ENCODE peak calls at places on chromosomes 13 and 19, in seven cellular contexts. I is GM23248; S is gastrocnemius medialis; O is CD8-positive, alpha-beta T cell; W is Peyer's patch; Q is effector memory CD4-positive, alpha-beta T cell; Y is mammary epithelial cell. A is an unnamed sample.

GRCh38 chr19:44807652-44808462 is 1.0 kb upstream of the BCAM start:
- DNase-seq in O (no peak), I (peak; percentile 23), W (no peak), Y (peak; percentile 45), Q (no peak), S (no peak), A (no peak)

GRCh38 chr13:99959538-99960230 is 11.9 kb downstream of the ZIC5 start:
- DNase-seq in I (peak; percentile 37), W (no peak), Y (peak; percentile 23), O (no peak), S (no peak), Q (no peak), A (no peak)

GRCh38 chr19:29431332-29431731 is 94.5 kb upstream of the VSTM2B start:
- DNase-seq in Y (no peak), O (no peak), I (no peak), S (no peak), Q (no peak), W (no peak), A (no peak)

GRCh38 chr13:81247711-81248110 is 906.8 kb upstream of the SPRY2 start:
- DNase-seq in Y (peak; percentile 2), Q (no peak), O (no peak), I (no peak), W (no peak), S (no peak), A (no peak)

GRCh38 chr19:52034051-52034728 is 6.0 kb upstream of the ZNF614 start:
- DNase-seq in O (no peak), I (peak; percentile 41), W (no peak), S (no peak), Y (no peak), Q (no peak), A (no peak)

GRCh38 chr13:114144606-114145244 is 12.3 kb upstream of the RASA3 start:
- DNase-seq in Y (no peak), Q (no peak), S (no peak), I (no peak), W (no peak), O (no peak), A (no peak)

GRCh38 chr19:58275564-58275963 is 3.2 kb upstream of the ZNF8 start:
- DNase-seq in Q (no peak), S (no peak), I (no peak), Y (no peak), W (no peak), O (no peak), A (no peak)

GRCh38 chr19:41998246-41999020 is 4.4 kb upstream of the ATP1A3 start:
- DNase-seq in I (peak; percentile 86), W (no peak), S (no peak), Y (no peak), O (peak; percentile 20), Q (no peak), A (no peak)

GRCh38 chr19:45824041-45824471 is 8.9 kb upstream of the RSPH6A start:
- DNase-seq in Y (peak; percentile 63), O (no peak), W (no peak), Q (no peak), S (no peak), I (no peak), A (no peak)

GRCh38 chr13:77390391-77390790 is 63.5 kb upstream of the MYCBP2 start:
- DNase-seq in Y (no peak), S (peak; percentile 12), O (no peak), W (no peak), I (peak; percentile 18), Q (no peak), A (no peak)

GRCh38 chr13:45356966-45357689 is 16.1 kb upstream of the TPT1 start:
- DNase-seq in Q (no peak), W (no peak), O (no peak), Y (no peak), I (no peak), S (no peak), A (no peak)

GRCh38 chr19:10748924-10749434 is 31.1 kb downstream of the DNM2 start:
- DNase-seq in I (peak; percentile 26), O (no peak), Y (peak; percentile 52), W (peak; percentile 93), S (no peak), Q (no peak), A (no peak)
- H3K27ac ChIP-seq in I (no peak overlapping the region), O (no peak overlapping the region), Y (no peak overlapping the region), W (peak overlapping the region; percentile 8), S (peak overlapping the region; percentile 69), Q (peak overlapping the region; percentile 40), A (peak overlapping the region; percentile 5)

GRCh38 chr13:94093652-94094310 is 385.7 kb downstream of the DCT start:
- DNase-seq in Q (no peak), O (no peak), I (peak; percentile 13), S (no peak), W (no peak), Y (no peak), A (no peak)
- H3K27me3 ChIP-seq in Q (no peaks in the 10 kb centered on the region), O (no peaks in the 10 kb centered on the region), I (no peaks in the 10 kb centered on the region), S (no peaks in the 10 kb centered on the region), W (no peaks in the 10 kb centered on the region), Y (no peaks in the 10 kb centered on the region), A (no peaks in the 10 kb centered on the region)

GRCh38 chr13:42575938-42576337 is 2.0 kb downstream of the TNFSF11 start:
- DNase-seq in I (no peak), S (no peak), O (no peak), Q (no peak), Y (no peak), W (no peak), A (no peak)
- H3K4me3 ChIP-seq in I (no peak overlapping the region), S (no peak overlapping the region), O (no peak overlapping the region), Q (no peak overlapping the region), Y (no peak overlapping the region), W (no peak overlapping the region), A (no peak overlapping the region)

GRCh38 chr13:97226788-97227627 is 4.9 kb downstream of the MBNL2 start:
- DNase-seq in I (peak; percentile 58), Y (no peak), O (peak; percentile 63), S (no peak), Q (peak; percentile 47), W (no peak), A (peak; percentile 51)

GRCh38 chr13:97231118-97231831 is 9.1 kb downstream of the MBNL2 start:
- DNase-seq in Q (no peak), I (peak; percentile 55), S (no peak), W (no peak), O (no peak), Y (peak; percentile 59), A (no peak)

GRCh38 chr13:97229699-97230098 is 7.6 kb downstream of the MBNL2 start:
- DNase-seq in W (no peak), S (no peak), Y (no peak), I (no peak), O (no peak), Q (no peak), A (no peak)

GRCh38 chr13:97231832-97232201 is 9.7 kb downstream of the MBNL2 start:
- DNase-seq in I (peak; percentile 80), O (no peak), W (no peak), Y (no peak), S (no peak), Q (no peak), A (no peak)

DNA sequence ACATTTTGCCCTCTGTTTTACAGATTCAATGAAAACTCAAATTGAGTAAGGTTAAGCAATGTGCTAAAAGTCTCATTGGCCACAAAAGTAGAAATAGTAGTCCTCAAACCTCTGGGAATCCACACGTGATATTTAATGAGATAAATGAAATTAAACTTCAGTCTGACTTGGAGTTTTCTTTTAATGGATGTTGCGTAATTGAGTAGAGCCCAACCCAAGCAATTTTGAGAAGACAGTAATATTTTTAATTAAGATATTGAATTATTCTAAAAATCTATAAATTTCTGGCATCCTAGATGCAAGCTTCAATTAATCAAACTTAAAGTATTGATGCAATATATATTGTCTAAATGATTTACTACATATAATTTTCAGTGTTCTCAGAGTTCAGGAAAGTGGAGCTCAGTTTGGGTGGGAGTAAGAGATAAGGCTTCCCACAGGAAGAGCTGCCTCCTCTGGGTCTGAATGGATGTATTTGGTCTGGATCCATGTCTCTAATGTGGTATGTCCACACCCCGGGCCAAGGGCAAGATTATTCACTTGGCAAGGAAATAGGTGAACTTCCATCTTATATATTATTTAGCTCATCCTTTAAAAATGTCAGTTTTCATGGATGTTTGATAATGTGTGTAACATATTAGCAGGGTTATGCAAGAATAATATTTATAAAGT is 6.9 kb downstream of the MBNL2 start:
- DNase-seq in O (no peak), Q (no peak), W (no peak), S (no peak), Y (no peak), I (no peak), A (no peak)
- H3K27ac ChIP-seq in O (no peak overlapping the region), Q (no peak overlapping the region), W (no peak overlapping the region), S (peak overlapping the region; percentile 89), Y (no peak overlapping the region), I (no peak overlapping the region), A (no peak overlapping the region)

DNA sequence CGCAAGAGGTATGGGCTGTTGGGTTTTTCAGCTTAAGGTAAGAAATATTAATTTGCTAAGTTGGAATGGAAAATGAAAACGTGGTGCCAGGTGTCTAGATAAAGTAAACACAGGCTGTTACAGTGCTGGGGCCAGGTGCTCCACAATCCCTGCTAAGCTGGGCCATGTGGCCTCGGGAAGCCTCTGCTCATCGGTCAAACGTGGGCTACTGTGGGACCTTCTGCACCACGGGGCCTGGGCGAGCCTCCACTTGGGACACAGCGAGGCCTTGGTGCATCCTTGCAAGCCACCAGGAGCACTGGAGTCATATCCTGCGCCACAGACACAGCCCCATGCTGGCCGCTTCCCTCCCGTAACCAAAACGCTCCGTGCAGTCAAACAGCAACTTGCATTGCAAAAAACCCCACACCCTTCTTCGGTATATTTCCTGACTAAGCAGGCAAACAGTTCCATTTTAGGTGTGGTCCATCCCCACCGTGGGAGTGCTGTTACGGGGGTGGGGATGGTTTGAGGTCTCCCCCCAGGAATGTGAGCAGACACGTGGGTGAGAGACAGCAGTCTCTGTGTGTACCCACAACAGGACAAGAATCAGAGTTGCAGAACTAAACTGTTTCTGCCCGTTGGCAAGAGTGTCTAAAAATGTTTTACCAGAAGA is 96.3 kb upstream of the SOX1 start:
- DNase-seq in W (no peak), Q (no peak), Y (no peak), S (no peak), O (no peak), I (no peak), A (no peak)
- H3K27me3 ChIP-seq in W (no peaks in the 10 kb centered on the region), Q (no peaks in the 10 kb centered on the region), Y (no peaks in the 10 kb centered on the region), S (peaks cover 16% of the 10 kb centered on the region), O (no peaks in the 10 kb centered on the region), I (no peaks in the 10 kb centered on the region), A (no peaks in the 10 kb centered on the region)

DNA sequence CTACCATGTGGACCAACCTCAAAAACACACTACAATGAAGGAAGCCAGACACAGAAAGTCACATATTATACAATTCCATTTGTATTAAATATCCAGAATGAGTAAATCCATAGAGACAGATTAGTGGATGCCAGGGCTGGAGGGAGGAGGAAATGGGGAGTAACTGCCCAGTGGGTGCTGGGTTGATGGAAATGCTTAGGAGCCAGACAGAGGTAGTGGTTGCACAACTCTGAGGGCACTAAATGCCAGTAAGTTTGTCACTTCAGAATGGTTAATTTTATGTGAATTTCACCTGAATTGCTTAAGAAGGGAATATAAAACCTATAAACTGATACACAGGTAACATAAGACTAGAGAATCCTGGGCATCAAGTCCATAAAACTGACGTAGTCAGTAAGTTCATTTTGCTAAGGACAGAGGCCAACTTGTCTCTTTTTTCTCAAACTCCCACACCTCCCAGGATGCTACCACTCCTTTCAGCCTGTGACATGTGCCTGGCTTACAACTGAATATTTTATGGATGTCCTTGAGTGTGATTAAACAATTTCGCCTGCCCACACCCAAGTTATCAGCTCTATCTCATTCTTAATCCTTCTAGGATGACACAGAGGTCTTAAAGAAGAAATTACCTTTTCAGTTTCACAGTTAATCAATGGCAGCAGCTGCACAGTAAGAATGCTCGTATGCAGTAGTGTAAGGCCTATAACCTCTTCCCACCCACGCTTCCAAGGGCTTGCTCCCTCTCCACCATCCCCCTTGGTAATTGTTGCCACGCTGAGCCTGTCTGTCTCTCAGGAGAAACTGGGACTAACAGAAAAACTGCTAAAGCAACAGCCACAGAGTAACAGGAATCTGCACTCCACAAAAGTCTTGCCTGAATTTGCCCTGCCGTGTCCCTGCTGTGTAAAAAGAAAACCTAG is 5.9 kb upstream of the MLNR start:
- DNase-seq in S (no peak), Y (no peak), W (no peak), I (peak; percentile 9), O (no peak), Q (no peak), A (no peak)
- H3K4me3 ChIP-seq in S (no peak overlapping the region), Y (no peak overlapping the region), W (no peak overlapping the region), I (no peak overlapping the region), O (no peak overlapping the region), Q (no peak overlapping the region), A (no peak overlapping the region)

A was measured in CD4-positive, alpha-beta memory T cell.